ENCODE peak calls at places on chromosomes 3 and 15, in six cellular contexts. O is fibroblast of lung, W is SK-N-SH, R is breast epithelium, V is DND-41, P is pancreas. U is an unnamed sample.

GRCh38 chr3:45596290-45596791 is 1.8 kb downstream of the LIMD1 start:
- DNase-seq in O (no peak), W (no peak), R (no peak), V (peak; percentile 53), P (no peak), U (no peak)

GRCh38 chr15:64695571-64695992 is 79.8 kb downstream of the RBPMS2 start:
- DNase-seq in O (no peak), W (peak; percentile 39), R (no peak), V (no peak), P (no peak), U (no peak)

GRCh38 chr3:138406606-138407005 is 27.8 kb upstream of the ESYT3 start:
- DNase-seq in O (no peak), W (no peak), R (no peak), V (no peak), P (no peak), U (no peak)

GRCh38 chr3:7876741-7877297 is 624.8 kb upstream of the LMCD1 start:
- DNase-seq in O (peak; percentile 62), W (no peak), R (no peak), V (peak; percentile 66), P (no peak), U (no peak)

GRCh38 chr15:100201376-100202280 is 140.1 kb downstream of the ADAMTS17 start:
- DNase-seq in O (peak; percentile 78), W (peak; percentile 87), R (no peak), V (peak; percentile 72), P (no peak), U (no peak)

GRCh38 chr15:82919231-82919886 is 33.2 kb downstream of the HOMER2 start:
- DNase-seq in O (no peak), W (no peak), R (peak; percentile 93), V (no peak), P (peak; percentile 94), U (peak; percentile 94)

GRCh38 chr15:65334586-65335231 is 30.2 kb downstream of the RNU5B-1 start:
- DNase-seq in O (no peak), W (peak; percentile 78), R (no peak), V (no peak), P (no peak), U (no peak)

GRCh38 chr15:88348579-88349255 is 92.2 kb upstream of the NTRK3 start:
- DNase-seq in O (no peak), W (no peak), R (no peak), V (no peak), P (no peak), U (no peak)

GRCh38 chr3:146543461-146544012 is 870 bp downstream of the PLSCR1 start:
- DNase-seq in O (peak; percentile 50), W (no peak), R (no peak), V (no peak), P (peak; percentile 43), U (no peak)

GRCh38 chr3:98692787-98693473 is 70.2 kb upstream of the ST3GAL6 start:
- DNase-seq in O (no peak), W (no peak), R (no peak), V (no peak), P (no peak), U (no peak)

GRCh38 chr3:181050738-181051137 is 61.2 kb upstream of the DNAJC19 start:
- DNase-seq in O (no peak), W (no peak), R (no peak), V (no peak), P (no peak), U (no peak)

GRCh38 chr3:13170317-13170716 is 97.1 kb upstream of the IQSEC1 start:
- DNase-seq in O (no peak), W (no peak), R (no peak), V (no peak), P (no peak), U (no peak)

GRCh38 chr15:60000113-60000823 is 3.8 kb upstream of the FOXB1 start:
- DNase-seq in O (no peak), W (peak; percentile 19), R (no peak), V (no peak), P (no peak), U (no peak)

GRCh38 chr3:127035672-127036071 is 52.8 kb downstream of the PLXNA1 start:
- DNase-seq in O (peak; percentile 89), W (no peak), R (no peak), V (no peak), P (peak; percentile 18), U (peak; percentile 48)

GRCh38 chr3:9810357-9810726 is 280 bp downstream of the TTLL3 start:
- DNase-seq in O (no peak), W (no peak), R (no peak), V (no peak), P (no peak), U (no peak)

GRCh38 chr3:71905426-71905825 is 120.5 kb upstream of the PROK2 start:
- DNase-seq in O (no peak), W (no peak), R (no peak), V (no peak), P (no peak), U (no peak)

GRCh38 chr15:76345269-76345879 is 8.8 kb downstream of the ISL2 start:
- DNase-seq in O (no peak), W (no peak), R (no peak), V (no peak), P (no peak), U (no peak)

GRCh38 chr3:7977245-7978103 is 524.1 kb upstream of the LMCD1 start:
- DNase-seq in O (peak; percentile 83), W (peak; percentile 50), R (no peak), V (no peak), P (no peak), U (no peak)

GRCh38 chr3:48428863-48429415 is 947 bp downstream of the PLXNB1 start:
- DNase-seq in O (peak; percentile 40), W (peak; percentile 89), R (no peak), V (peak; percentile 29), P (peak; percentile 49), U (peak; percentile 65)

GRCh38 chr3:188863999-188864406 is 307.8 kb upstream of the TPRG1 start:
- DNase-seq in O (peak; percentile 86), W (no peak), R (no peak), V (no peak), P (no peak), U (no peak)

GRCh38 chr3:128787256-128788253 is 61.6 kb downstream of the RAB7A start:
- DNase-seq in O (peak; percentile 79), W (peak; percentile 47), R (no peak), V (peak; percentile 35), P (no peak), U (peak; percentile 75)

GRCh38 chr3:161630791-161631190 is 134.2 kb downstream of the OTOL1 start:
- DNase-seq in O (no peak), W (no peak), R (no peak), V (peak; percentile 20), P (no peak), U (no peak)

GRCh38 chr3:141950572-141951493 is 74.4 kb downstream of the ATP1B3 start:
- DNase-seq in O (no peak), W (no peak), R (no peak), V (no peak), P (no peak), U (no peak)

GRCh38 chr15:61997786-61998185 is 62.5 kb downstream of the VPS13C start:
- DNase-seq in O (no peak), W (no peak), R (no peak), V (no peak), P (no peak), U (no peak)

DNA sequence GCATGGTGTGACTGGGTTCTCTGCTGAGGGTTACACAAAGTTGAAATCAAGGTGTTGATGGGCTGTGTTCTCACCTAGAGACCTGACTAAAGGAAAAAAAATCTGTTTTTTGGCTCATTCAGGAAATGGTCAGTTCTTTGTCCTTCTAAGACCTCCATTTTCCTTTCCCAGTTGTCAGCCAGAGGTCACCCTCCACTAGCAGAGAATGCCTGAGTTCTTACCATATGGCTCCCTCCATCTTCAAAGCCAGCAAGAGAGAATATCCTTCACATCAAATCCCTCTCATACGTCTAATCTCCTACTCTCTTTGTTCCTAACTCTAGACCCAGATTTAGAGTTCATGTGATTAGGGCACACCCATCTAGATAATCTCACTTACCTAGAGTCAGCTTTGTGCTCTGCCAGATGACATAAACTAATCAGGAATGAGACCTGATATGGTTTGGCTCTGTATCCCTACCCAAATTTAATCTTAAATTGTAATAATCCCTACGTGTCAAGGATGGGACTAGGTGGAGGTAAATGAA is 19.4 kb downstream of the ANKRD28 start:
- DNase-seq in O (no peak), W (no peak), R (no peak), V (no peak), P (no peak), U (no peak)
- H3K4me3 ChIP-seq in O (no peak overlapping the region), W (no peak overlapping the region), R (no peak overlapping the region), V (no peak overlapping the region), P (no peak overlapping the region), U (no peak overlapping the region)

DNA sequence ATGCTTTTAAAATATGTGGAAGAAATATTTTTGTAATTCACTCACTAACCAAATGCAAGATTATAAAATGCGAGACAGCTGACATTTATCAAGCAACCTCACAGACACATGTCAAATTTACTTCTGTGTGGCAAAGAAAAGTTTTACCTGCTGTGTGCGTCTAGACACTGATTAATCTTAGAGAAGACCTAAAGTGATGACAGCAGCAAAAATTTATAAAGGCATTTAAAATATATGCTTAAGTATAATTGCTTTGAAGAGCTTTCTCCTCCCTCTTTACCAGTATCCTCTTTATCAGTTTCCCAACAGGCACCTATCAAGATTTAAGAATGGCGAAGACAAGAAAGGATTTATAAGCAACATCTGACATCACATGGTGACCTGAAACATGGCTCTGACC is 37.3 kb downstream of the UBP1 start:
- DNase-seq in O (no peak), W (no peak), R (no peak), V (no peak), P (no peak), U (no peak)
- H3K36me3 ChIP-seq in O (peaks cover 16% of the 10 kb centered on the region), W (peaks cover 95% of the 10 kb centered on the region), R (peaks cover 11% of the 10 kb centered on the region), V (peaks cover 90% of the 10 kb centered on the region), P (peaks cover 65% of the 10 kb centered on the region), U (peaks cover 10% of the 10 kb centered on the region)

GRCh38 chr3:52050571-52050970 is 5.8 kb downstream of the DUSP7 start:
- DNase-seq in O (no peak), W (no peak), R (no peak), V (no peak), P (no peak), U (no peak)

GRCh38 chr3:52047295-52047960 is 8.9 kb downstream of the DUSP7 start:
- DNase-seq in O (peak; percentile 52), W (no peak), R (no peak), V (no peak), P (no peak), U (peak; percentile 47)

GRCh38 chr3:52046914-52047239 is 9.5 kb downstream of the DUSP7 start:
- DNase-seq in O (no peak), W (no peak), R (no peak), V (no peak), P (no peak), U (no peak)

GRCh38 chr3:52051444-52051843 is 4.9 kb downstream of the DUSP7 start:
- DNase-seq in O (no peak), W (no peak), R (no peak), V (no peak), P (no peak), U (no peak)

DNA sequence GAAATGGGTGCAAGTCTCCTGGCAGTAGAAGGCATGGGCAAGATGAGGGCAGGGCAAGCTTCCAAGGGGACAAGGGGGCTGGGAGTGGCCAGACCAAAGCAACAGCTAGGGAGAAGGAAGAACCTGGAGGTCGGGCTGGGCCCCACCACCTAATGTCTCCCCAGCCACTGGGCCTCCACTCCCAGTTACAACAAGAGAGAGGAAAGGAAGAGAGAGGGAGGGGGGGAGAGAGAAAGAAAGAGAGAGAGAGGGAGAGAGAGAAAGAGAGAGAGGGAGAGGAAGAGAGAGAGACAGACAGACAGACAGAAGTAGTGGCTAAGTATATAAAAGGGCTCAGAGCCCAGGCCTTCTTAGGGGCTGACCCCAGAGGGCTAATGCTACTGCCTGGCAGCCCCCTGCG is 6.9 kb downstream of the DUSP7 start:
- DNase-seq in O (no peak), W (no peak), R (no peak), V (no peak), P (no peak), U (no peak)
- H3K27ac ChIP-seq in O (no peak overlapping the region), W (peak overlapping the region; percentile 100), R (no peak overlapping the region), V (no peak overlapping the region), P (no peak overlapping the region), U (no peak overlapping the region)

GRCh38 chr3:54641226-54642014 is 286.4 kb downstream of the LRTM1 start:
- DNase-seq in O (no peak), W (no peak), R (no peak), V (no peak), P (no peak), U (no peak)
- H3K4me3 ChIP-seq in O (no peak overlapping the region), W (no peak overlapping the region), R (no peak overlapping the region), V (no peak overlapping the region), P (no peak overlapping the region), U (no peak overlapping the region)

U was measured in thyroid gland.